ENCODE peak calls at places on chromosome 19, in eight cellular contexts. One of them, this sample, is unnamed.

GRCh38 chr19:7965921-7966665 is 22.6 kb upstream of the TIMM44 start:
- DNase-seq in dorsolateral prefrontal cortex: no peak
- DNase-seq in fibroblast of lung: no peak
- DNase-seq in right lobe of liver: no peak
- DNase-seq in Peyer's patch: no peak
- DNase-seq in body of pancreas: no peak
- DNase-seq in adipocyte: no peak
- DNase-seq in A673: no peak
- DNase-seq in this sample: no peak

GRCh38 chr19:15022752-15023151 is 26.5 kb upstream of the CASP14 start:
- DNase-seq in dorsolateral prefrontal cortex: no peak
- DNase-seq in fibroblast of lung: no peak
- DNase-seq in right lobe of liver: no peak
- DNase-seq in Peyer's patch: no peak
- DNase-seq in body of pancreas: peak; percentile 87
- DNase-seq in adipocyte: no peak
- DNase-seq in A673: no peak
- DNase-seq in this sample: no peak

GRCh38 chr19:52742516-52742915 is 7.7 kb upstream of the ZNF611 start:
- DNase-seq in dorsolateral prefrontal cortex: no peak
- DNase-seq in fibroblast of lung: peak; percentile 5
- DNase-seq in right lobe of liver: no peak
- DNase-seq in Peyer's patch: no peak
- DNase-seq in body of pancreas: no peak
- DNase-seq in adipocyte: no peak
- DNase-seq in A673: no peak
- DNase-seq in this sample: no peak

GRCh38 chr19:5250127-5250659 is 90.4 kb downstream of the PTPRS start:
- DNase-seq in dorsolateral prefrontal cortex: peak; percentile 78
- DNase-seq in fibroblast of lung: no peak
- DNase-seq in right lobe of liver: no peak
- DNase-seq in Peyer's patch: no peak
- DNase-seq in body of pancreas: peak; percentile 82
- DNase-seq in adipocyte: no peak
- DNase-seq in A673: no peak
- DNase-seq in this sample: no peak

GRCh38 chr19:32669205-32669785 is 5.7 kb downstream of the ANKRD27 start:
- DNase-seq in dorsolateral prefrontal cortex: peak; percentile 30
- DNase-seq in fibroblast of lung: no peak
- DNase-seq in right lobe of liver: no peak
- DNase-seq in Peyer's patch: no peak
- DNase-seq in body of pancreas: no peak
- DNase-seq in adipocyte: no peak
- DNase-seq in A673: peak; percentile 71
- DNase-seq in this sample: peak; percentile 38

GRCh38 chr19:33809960-33810359 is 13.3 kb downstream of the KCTD15 start:
- DNase-seq in dorsolateral prefrontal cortex: no peak
- DNase-seq in fibroblast of lung: no peak
- DNase-seq in right lobe of liver: no peak
- DNase-seq in Peyer's patch: no peak
- DNase-seq in body of pancreas: no peak
- DNase-seq in adipocyte: peak; percentile 4
- DNase-seq in A673: no peak
- DNase-seq in this sample: peak; percentile 24

GRCh38 chr19:28606269-28607032 is 606.5 kb downstream of the UQCRFS1 start:
- DNase-seq in dorsolateral prefrontal cortex: no peak
- DNase-seq in fibroblast of lung: no peak
- DNase-seq in right lobe of liver: no peak
- DNase-seq in Peyer's patch: no peak
- DNase-seq in body of pancreas: no peak
- DNase-seq in adipocyte: no peak
- DNase-seq in A673: no peak
- DNase-seq in this sample: no peak

GRCh38 chr19:16111909-16112752 is 442 bp downstream of the RAB8A start:
- DNase-seq in dorsolateral prefrontal cortex: no peak
- DNase-seq in fibroblast of lung: no peak
- DNase-seq in right lobe of liver: peak; percentile 63
- DNase-seq in Peyer's patch: no peak
- DNase-seq in body of pancreas: no peak
- DNase-seq in adipocyte: peak; percentile 33
- DNase-seq in A673: no peak
- DNase-seq in this sample: no peak

GRCh38 chr19:6590458-6591319 is at the start of gene CD70:
- DNase-seq in dorsolateral prefrontal cortex: no peak
- DNase-seq in fibroblast of lung: peak; percentile 45
- DNase-seq in right lobe of liver: no peak
- DNase-seq in Peyer's patch: peak; percentile 66
- DNase-seq in body of pancreas: no peak
- DNase-seq in adipocyte: no peak
- DNase-seq in A673: peak; percentile 74
- DNase-seq in this sample: no peak

GRCh38 chr19:28313633-28314032 is 899.3 kb downstream of the UQCRFS1 start:
- DNase-seq in dorsolateral prefrontal cortex: no peak
- DNase-seq in fibroblast of lung: peak; percentile 99
- DNase-seq in right lobe of liver: no peak
- DNase-seq in Peyer's patch: no peak
- DNase-seq in body of pancreas: peak; percentile 55
- DNase-seq in adipocyte: peak; percentile 0
- DNase-seq in A673: peak; percentile 85
- DNase-seq in this sample: peak; percentile 86

GRCh38 chr19:54554006-54554405 is 19.6 kb upstream of the LILRA2 start:
- DNase-seq in dorsolateral prefrontal cortex: no peak
- DNase-seq in fibroblast of lung: no peak
- DNase-seq in right lobe of liver: no peak
- DNase-seq in Peyer's patch: no peak
- DNase-seq in body of pancreas: no peak
- DNase-seq in adipocyte: no peak
- DNase-seq in A673: no peak
- DNase-seq in this sample: no peak

GRCh38 chr19:12778020-12778904 is 2.9 kb upstream of the HOOK2 start:
- DNase-seq in dorsolateral prefrontal cortex: peak; percentile 59
- DNase-seq in fibroblast of lung: peak; percentile 83
- DNase-seq in right lobe of liver: peak; percentile 79
- DNase-seq in Peyer's patch: peak; percentile 85
- DNase-seq in body of pancreas: peak; percentile 93
- DNase-seq in adipocyte: peak; percentile 85
- DNase-seq in A673: peak; percentile 78
- DNase-seq in this sample: peak; percentile 83

GRCh38 chr19:55390461-55390880 is 4.7 kb downstream of the RPL28 start:
- DNase-seq in dorsolateral prefrontal cortex: no peak
- DNase-seq in fibroblast of lung: no peak
- DNase-seq in right lobe of liver: no peak
- DNase-seq in Peyer's patch: no peak
- DNase-seq in body of pancreas: no peak
- DNase-seq in adipocyte: no peak
- DNase-seq in A673: peak; percentile 49
- DNase-seq in this sample: no peak

GRCh38 chr19:5150902-5151741 is 182.2 kb downstream of the KDM4B start:
- DNase-seq in dorsolateral prefrontal cortex: no peak
- DNase-seq in fibroblast of lung: no peak
- DNase-seq in right lobe of liver: no peak
- DNase-seq in Peyer's patch: peak; percentile 43
- DNase-seq in body of pancreas: no peak
- DNase-seq in adipocyte: no peak
- DNase-seq in A673: no peak
- DNase-seq in this sample: no peak

GRCh38 chr19:49492573-49493411 is 3.4 kb upstream of the RPS11 start:
- DNase-seq in dorsolateral prefrontal cortex: no peak
- DNase-seq in fibroblast of lung: peak; percentile 31
- DNase-seq in right lobe of liver: no peak
- DNase-seq in Peyer's patch: no peak
- DNase-seq in body of pancreas: no peak
- DNase-seq in adipocyte: no peak
- DNase-seq in A673: no peak
- DNase-seq in this sample: peak; percentile 64

GRCh38 chr19:49490287-49491029 is 3.0 kb downstream of the RPL13A start:
- DNase-seq in dorsolateral prefrontal cortex: no peak
- DNase-seq in fibroblast of lung: no peak
- DNase-seq in right lobe of liver: no peak
- DNase-seq in Peyer's patch: no peak
- DNase-seq in body of pancreas: no peak
- DNase-seq in adipocyte: no peak
- DNase-seq in A673: no peak
- DNase-seq in this sample: no peak

GRCh38 chr19:49489601-49490167 is 2.3 kb downstream of the RPL13A start:
- DNase-seq in dorsolateral prefrontal cortex: no peak
- DNase-seq in fibroblast of lung: no peak
- DNase-seq in right lobe of liver: no peak
- DNase-seq in Peyer's patch: peak; percentile 76
- DNase-seq in body of pancreas: no peak
- DNase-seq in adipocyte: no peak
- DNase-seq in A673: no peak
- DNase-seq in this sample: peak; percentile 24

GRCh38 chr19:49491804-49492572 is 4.2 kb upstream of the RPS11 start:
- DNase-seq in dorsolateral prefrontal cortex: no peak
- DNase-seq in fibroblast of lung: no peak
- DNase-seq in right lobe of liver: no peak
- DNase-seq in Peyer's patch: no peak
- DNase-seq in body of pancreas: no peak
- DNase-seq in adipocyte: no peak
- DNase-seq in A673: no peak
- DNase-seq in this sample: no peak

DNA sequence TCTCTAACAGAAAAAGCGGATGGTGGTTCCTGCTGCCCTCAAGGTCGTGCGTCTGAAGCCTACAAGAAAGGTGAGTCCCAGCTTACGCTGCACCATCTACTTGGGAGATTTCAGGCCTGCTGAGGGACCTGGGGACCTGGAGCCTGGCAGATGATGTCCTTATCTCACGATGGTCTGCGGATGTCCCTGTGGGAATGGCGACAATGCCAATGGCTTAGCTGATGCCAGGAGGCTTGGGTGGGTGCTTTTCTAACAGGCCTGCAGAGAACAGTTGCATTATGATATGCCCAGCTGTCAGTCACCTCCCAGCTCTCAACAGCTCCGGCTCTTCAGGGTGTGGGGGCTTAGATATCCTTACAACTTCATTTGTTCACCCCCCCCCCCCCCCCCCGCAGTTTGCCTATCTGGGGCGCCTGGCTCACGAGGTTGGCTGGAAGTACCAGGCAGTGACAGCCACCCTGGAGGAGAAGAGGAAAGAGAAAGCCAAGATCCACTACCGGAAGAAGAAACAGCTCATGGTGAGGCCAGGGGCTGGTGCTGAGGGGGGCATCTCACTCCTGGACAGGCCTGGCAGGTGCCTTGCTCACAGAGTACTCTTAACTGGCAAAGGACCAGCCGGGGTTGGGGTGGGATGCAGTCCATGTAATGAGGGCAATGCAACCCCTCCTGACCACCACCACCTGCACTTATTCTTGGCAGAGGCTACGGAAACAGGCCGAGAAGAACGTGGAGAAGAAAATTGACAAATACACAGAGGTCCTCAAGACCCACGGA is 3.8 kb downstream of the RPL13A start:
- DNase-seq in dorsolateral prefrontal cortex: no peak
- DNase-seq in fibroblast of lung: no peak
- DNase-seq in right lobe of liver: no peak
- DNase-seq in Peyer's patch: no peak
- DNase-seq in body of pancreas: no peak
- DNase-seq in adipocyte: no peak
- DNase-seq in A673: no peak
- DNase-seq in this sample: no peak
- H3K4me3 ChIP-seq in dorsolateral prefrontal cortex: no peak overlapping the region
- H3K4me3 ChIP-seq in fibroblast of lung: no peak overlapping the region
- H3K4me3 ChIP-seq in right lobe of liver: no peak overlapping the region
- H3K4me3 ChIP-seq in Peyer's patch: no peak overlapping the region
- H3K4me3 ChIP-seq in body of pancreas: no peak overlapping the region
- H3K4me3 ChIP-seq in adipocyte: peak overlapping the region; percentile 99
- H3K4me3 ChIP-seq in A673: no peak overlapping the region
- H3K4me3 ChIP-seq in this sample: no peak overlapping the region

GRCh38 chr19:51594774-51595109 is 23.7 kb downstream of the ZNF175 start:
- DNase-seq in dorsolateral prefrontal cortex: no peak
- DNase-seq in fibroblast of lung: no peak
- DNase-seq in right lobe of liver: no peak
- DNase-seq in Peyer's patch: no peak
- DNase-seq in body of pancreas: no peak
- DNase-seq in adipocyte: no peak
- DNase-seq in A673: no peak
- DNase-seq in this sample: no peak
- H3K4me3 ChIP-seq in dorsolateral prefrontal cortex: peak overlapping the region; percentile 85
- H3K4me3 ChIP-seq in fibroblast of lung: peak overlapping the region; percentile 79
- H3K4me3 ChIP-seq in right lobe of liver: peak overlapping the region; percentile 30
- H3K4me3 ChIP-seq in Peyer's patch: peak overlapping the region; percentile 73
- H3K4me3 ChIP-seq in body of pancreas: peak overlapping the region; percentile 46
- H3K4me3 ChIP-seq in adipocyte: peak overlapping the region; percentile 87
- H3K4me3 ChIP-seq in A673: peak overlapping the region; percentile 59
- H3K4me3 ChIP-seq in this sample: peak overlapping the region; percentile 59

DNA sequence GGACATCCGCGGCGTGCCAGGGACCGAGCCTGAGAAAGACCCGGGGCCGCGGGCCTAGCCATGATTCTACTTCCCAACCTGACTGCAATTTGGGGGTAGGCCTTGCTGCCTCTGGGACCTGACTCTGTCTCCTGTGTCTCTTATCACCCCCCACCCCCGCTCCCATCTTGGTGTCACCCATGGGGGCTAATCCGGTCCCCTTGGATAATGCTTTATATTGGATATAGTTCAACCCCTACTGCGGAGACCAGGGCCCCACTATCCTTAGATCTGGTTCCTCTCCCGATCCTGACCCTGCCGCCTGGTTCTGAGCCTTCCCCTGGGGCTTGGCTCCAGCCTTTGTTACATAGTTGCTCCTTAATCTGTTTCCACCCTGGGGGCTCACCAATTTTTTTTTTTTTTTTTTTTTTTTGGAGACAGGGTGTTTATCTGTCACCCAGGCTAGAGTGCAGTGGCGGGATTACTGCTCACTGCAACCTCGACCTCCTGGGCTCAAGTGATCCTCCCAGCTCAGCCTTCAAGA is 1.3 kb downstream of the BLOC1S3 start:
- DNase-seq in dorsolateral prefrontal cortex: no peak
- DNase-seq in fibroblast of lung: no peak
- DNase-seq in right lobe of liver: no peak
- DNase-seq in Peyer's patch: no peak
- DNase-seq in body of pancreas: no peak
- DNase-seq in adipocyte: no peak
- DNase-seq in A673: no peak
- DNase-seq in this sample: no peak
- H3K4me3 ChIP-seq in dorsolateral prefrontal cortex: peak overlapping the region; percentile 69
- H3K4me3 ChIP-seq in fibroblast of lung: peak overlapping the region; percentile 99
- H3K4me3 ChIP-seq in right lobe of liver: peak overlapping the region; percentile 64
- H3K4me3 ChIP-seq in Peyer's patch: peak overlapping the region; percentile 62
- H3K4me3 ChIP-seq in body of pancreas: peak overlapping the region; percentile 51
- H3K4me3 ChIP-seq in adipocyte: peak overlapping the region; percentile 99
- H3K4me3 ChIP-seq in A673: peak overlapping the region; percentile 77
- H3K4me3 ChIP-seq in this sample: peak overlapping the region; percentile 97

DNA sequence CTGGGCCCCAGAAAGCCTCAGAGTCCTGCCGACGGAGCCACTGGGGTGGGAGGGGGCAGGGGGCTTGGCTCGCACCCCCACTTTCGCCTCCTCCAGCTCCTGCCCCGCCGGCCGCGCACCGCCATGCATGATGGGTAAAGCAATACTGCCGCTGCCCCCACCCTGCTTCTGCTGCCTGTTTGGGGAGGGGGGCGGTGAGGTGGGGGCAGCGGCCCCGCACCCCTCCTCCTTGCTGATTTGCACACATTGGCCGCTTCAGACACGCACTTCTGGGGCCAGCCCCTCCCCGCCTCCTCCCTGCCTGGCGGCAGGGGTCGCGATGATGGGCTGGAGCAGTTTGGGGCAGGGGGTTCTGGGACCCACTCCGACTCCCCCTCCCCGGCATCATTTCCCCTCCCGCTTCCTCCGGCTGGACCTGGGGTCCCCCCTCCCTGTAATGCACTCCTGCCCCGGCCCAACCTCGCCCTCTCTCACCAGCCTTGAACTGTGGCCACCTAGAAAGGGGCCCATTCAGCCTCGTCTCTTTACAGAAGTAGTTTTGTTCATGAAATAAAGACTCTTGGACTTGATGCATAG is 1.6 kb upstream of the HPN start:
- DNase-seq in dorsolateral prefrontal cortex: no peak
- DNase-seq in fibroblast of lung: no peak
- DNase-seq in right lobe of liver: no peak
- DNase-seq in Peyer's patch: no peak
- DNase-seq in body of pancreas: no peak
- DNase-seq in adipocyte: no peak
- DNase-seq in A673: no peak
- DNase-seq in this sample: no peak
- H3K4me3 ChIP-seq in dorsolateral prefrontal cortex: no peak overlapping the region
- H3K4me3 ChIP-seq in fibroblast of lung: no peak overlapping the region
- H3K4me3 ChIP-seq in right lobe of liver: no peak overlapping the region
- H3K4me3 ChIP-seq in Peyer's patch: peak overlapping the region; percentile 14
- H3K4me3 ChIP-seq in body of pancreas: no peak overlapping the region
- H3K4me3 ChIP-seq in adipocyte: no peak overlapping the region
- H3K4me3 ChIP-seq in A673: no peak overlapping the region
- H3K4me3 ChIP-seq in this sample: no peak overlapping the region

This sample was measured in foreskin fibroblast.